ENCODE peak calls at places on chromosomes 5 and 9, in five cellular contexts. P is adrenal gland, J is mammary epithelial cell, S is tibial artery, T is gastrocnemius medialis. Z is an unnamed sample.

GRCh38 chr5:62139741-62140140 is 166.3 kb upstream of the KIF2A start:
- DNase-seq in J (no peak), S (no peak), T (no peak), P (no peak), Z (no peak)

GRCh38 chr9:130347931-130348330 is 82.4 kb downstream of the HMCN2 start:
- DNase-seq in T (no peak), J (no peak), P (no peak), S (no peak), Z (no peak)

GRCh38 chr9:37239224-37239859 is 119.0 kb downstream of the ZCCHC7 start:
- DNase-seq in T (no peak), S (no peak), J (no peak), P (no peak), Z (no peak)

GRCh38 chr9:126965541-126966428 is 51.2 kb downstream of the RALGPS1 start:
- DNase-seq in S (peak; percentile 73), P (peak; percentile 60), T (peak; percentile 24), J (peak; percentile 27), Z (no peak)

GRCh38 chr5:157248771-157249475 is 17.0 kb upstream of the CYFIP2 start:
- DNase-seq in P (no peak), S (no peak), T (no peak), J (no peak), Z (no peak)

GRCh38 chr9:71683598-71684235 is 84.6 kb downstream of the CEMIP2 start:
- DNase-seq in T (no peak), S (no peak), P (peak; percentile 35), J (peak; percentile 83), Z (no peak)

GRCh38 chr5:151037561-151038291 is 17.3 kb downstream of the GPX3 start:
- DNase-seq in T (peak; percentile 81), J (no peak), S (peak; percentile 79), P (peak; percentile 85), Z (no peak)

GRCh38 chr9:17477816-17478215 is 101.0 kb upstream of the SH3GL2 start:
- DNase-seq in S (no peak), J (no peak), P (no peak), T (no peak), Z (no peak)

GRCh38 chr9:107154766-107155165 is 128.3 kb upstream of the RAD23B start:
- DNase-seq in P (no peak), S (no peak), J (no peak), T (no peak), Z (no peak)

GRCh38 chr5:150073086-150073625 is 13.2 kb downstream of the CSF1R start:
- DNase-seq in P (peak; percentile 22), S (no peak), J (no peak), T (no peak), Z (no peak)

GRCh38 chr5:152503206-152503605 is 98.1 kb upstream of the NMUR2 start:
- DNase-seq in S (no peak), P (no peak), T (no peak), J (no peak), Z (no peak)

GRCh38 chr5:135739383-135739961 is 95.0 kb upstream of the SLC25A48 start:
- DNase-seq in J (peak; percentile 31), T (no peak), P (no peak), S (no peak), Z (peak; percentile 75)

GRCh38 chr9:17536027-17536426 is 42.8 kb upstream of the SH3GL2 start:
- DNase-seq in S (no peak), J (peak; percentile 68), P (no peak), T (no peak), Z (peak; percentile 89)

GRCh38 chr5:90965110-90965676 is 406.6 kb downstream of the ADGRV1 start:
- DNase-seq in S (no peak), P (no peak), T (no peak), J (no peak), Z (no peak)

GRCh38 chr5:39714036-39714698 is 289.4 kb upstream of the DAB2 start:
- DNase-seq in J (peak; percentile 64), S (no peak), P (peak; percentile 49), T (no peak), Z (peak; percentile 75)

GRCh38 chr5:10678236-10678635 is 82.8 kb downstream of the DAP start:
- DNase-seq in T (no peak), J (no peak), P (no peak), S (no peak), Z (no peak)

GRCh38 chr9:88308831-88309230 is 79.4 kb upstream of the SPIN1 start:
- DNase-seq in S (no peak), T (no peak), J (no peak), P (no peak), Z (no peak)

GRCh38 chr5:127112347-127112864 is 39.1 kb upstream of the C5orf63 start:
- DNase-seq in S (no peak), T (no peak), J (peak; percentile 83), P (no peak), Z (peak; percentile 48)

GRCh38 chr9:76887003-76887821 is 18.7 kb downstream of the PRUNE2 start:
- DNase-seq in S (no peak), P (no peak), J (no peak), T (no peak), Z (no peak)

GRCh38 chr9:131620764-131621520 is 75.6 kb downstream of the PRRT1B start:
- DNase-seq in J (no peak), S (no peak), T (no peak), P (no peak), Z (no peak)

GRCh38 chr9:76373173-76373771 is 21.0 kb downstream of the RFK start:
- DNase-seq in T (peak; percentile 21), J (peak; percentile 68), S (no peak), P (peak; percentile 34), Z (no peak)

GRCh38 chr5:153777681-153778080 is 261.0 kb downstream of the FAM114A2 start:
- DNase-seq in P (no peak), S (no peak), J (no peak), T (no peak), Z (no peak)

GRCh38 chr9:5762421-5762820 is 70.5 kb downstream of the ERMP1 start:
- DNase-seq in S (no peak), P (no peak), J (no peak), T (no peak), Z (no peak)

GRCh38 chr9:129501771-129502324 is 119.1 kb downstream of the C9orf50 start:
- DNase-seq in S (no peak), J (no peak), P (no peak), T (no peak), Z (no peak)

DNA sequence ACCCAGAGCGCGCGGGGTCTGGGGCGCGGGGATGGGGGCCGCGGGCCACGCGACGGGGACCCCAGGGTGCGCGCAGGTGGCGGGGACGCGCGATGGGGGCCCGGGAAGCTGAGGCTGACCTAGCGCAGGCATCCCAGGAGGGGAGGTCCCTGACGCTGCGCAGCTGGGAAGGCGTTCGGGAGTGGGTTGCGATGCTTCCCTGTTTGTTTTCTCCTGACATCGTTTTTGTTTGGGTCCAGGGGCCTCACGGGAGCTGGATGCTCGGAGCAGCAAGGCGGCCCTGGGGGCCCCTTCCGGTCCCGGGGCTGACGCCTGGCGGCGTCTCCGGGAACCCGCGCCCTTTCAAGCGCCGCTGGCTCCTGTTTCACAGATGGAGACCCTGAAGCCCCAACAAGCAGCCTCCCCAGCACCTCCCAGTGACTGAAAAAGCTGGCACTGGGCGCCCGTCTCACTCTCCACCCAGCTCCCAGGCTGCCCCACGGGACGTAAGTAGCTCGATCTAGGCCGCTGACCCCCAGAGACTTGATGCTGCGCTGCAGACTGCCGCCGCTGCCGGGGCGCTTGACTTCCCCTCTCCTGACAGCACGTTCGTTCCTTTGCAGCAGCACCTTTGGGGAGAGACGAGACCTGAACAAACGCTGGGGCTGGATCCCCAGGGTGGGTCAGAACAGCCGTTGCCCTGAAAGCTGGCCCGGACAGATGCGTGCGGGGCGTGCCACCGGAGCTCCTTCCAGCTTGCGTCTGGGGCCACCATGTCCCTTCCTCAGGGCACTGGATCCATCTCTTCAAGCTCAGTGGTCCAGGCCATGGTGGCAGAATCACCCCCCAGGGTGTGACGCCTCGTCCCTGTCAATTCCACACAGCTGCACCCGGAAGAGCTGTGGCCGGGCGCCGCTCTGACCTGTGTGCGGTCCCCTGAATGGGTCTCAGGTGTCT is 593 bp downstream of the BRD3OS start:
- DNase-seq in S (peak; percentile 77), J (peak; percentile 22), T (no peak), P (peak; percentile 63), Z (peak; percentile 8)
- TF ChIP-seq CTCF in S (no peak), J (peak; percentile 32), T (no peak), P (peak; percentile 24), Z (peak; percentile 35)

DNA sequence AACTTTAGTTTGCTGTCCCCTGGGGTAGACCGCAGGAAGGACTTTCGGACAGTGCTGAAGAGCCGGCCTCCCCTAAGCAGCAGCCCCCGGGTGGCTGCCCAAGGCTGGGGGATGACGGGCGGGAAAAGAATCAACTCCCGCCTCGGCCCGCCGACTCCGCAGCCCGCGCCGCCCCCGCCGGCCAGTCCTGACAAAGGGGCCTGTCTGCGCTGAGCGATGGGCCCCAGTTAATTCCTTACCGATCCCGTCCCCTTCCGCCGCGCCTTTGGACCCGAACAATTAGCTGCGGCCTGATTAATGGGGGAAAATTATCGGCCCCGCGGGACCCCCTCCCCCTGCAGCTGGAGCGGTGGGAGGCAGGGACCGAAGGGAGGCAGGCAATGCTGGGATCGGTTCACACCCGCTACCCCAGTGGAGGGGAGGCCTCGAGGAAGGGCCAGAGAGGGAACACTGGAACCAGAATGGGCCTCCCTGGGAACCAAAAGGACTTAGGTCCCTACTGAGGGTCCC is 4.2 kb upstream of the DCTN3 start:
- DNase-seq in P (no peak), T (no peak), S (no peak), J (no peak), Z (no peak)
- H3K27me3 ChIP-seq in P (peaks cover 67% of the 10 kb centered on the region), T (peaks cover 79% of the 10 kb centered on the region), S (peaks cover 76% of the 10 kb centered on the region), J (peaks cover 3% of the 10 kb centered on the region), Z (peaks cover 76% of the 10 kb centered on the region)

DNA sequence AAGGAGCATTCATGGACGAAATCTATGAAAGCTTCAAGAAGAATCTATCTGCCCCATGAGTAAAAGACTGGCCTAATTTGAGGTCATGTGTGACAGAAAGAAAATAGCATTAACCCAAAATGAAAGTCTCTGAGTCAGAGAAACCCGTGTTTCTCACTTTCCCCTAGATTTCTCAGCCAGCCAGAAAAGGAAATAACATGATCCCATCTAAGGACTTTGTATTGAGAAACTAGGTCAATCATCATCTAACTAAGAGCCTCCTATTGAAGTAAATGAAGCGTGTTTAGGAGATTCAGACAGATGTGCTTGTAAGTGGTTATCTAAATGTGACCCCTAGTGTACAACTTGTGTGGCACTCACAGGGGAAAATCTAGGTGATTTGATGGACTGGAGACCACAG is 77.3 kb upstream of the ZNF366 start:
- DNase-seq in S (no peak), T (no peak), P (no peak), J (no peak), Z (no peak)
- TF ChIP-seq CTCF in S (no peak), T (no peak), P (no peak), J (no peak), Z (peak; percentile 21)

GRCh38 chr5:176711883-176712282 is 64.6 kb downstream of the TSPAN17 start:
- DNase-seq in P (no peak), S (no peak), T (no peak), J (no peak), Z (no peak)
- H3K27me3 ChIP-seq in P (no peaks in the 10 kb centered on the region), S (peaks cover 50% of the 10 kb centered on the region), T (peaks cover 31% of the 10 kb centered on the region), J (no peaks in the 10 kb centered on the region), Z (peaks cover 29% of the 10 kb centered on the region)

GRCh38 chr5:121675932-121676331 is 175.8 kb upstream of the FTMT start:
- DNase-seq in J (no peak), T (no peak), P (no peak), S (no peak), Z (no peak)

DNA sequence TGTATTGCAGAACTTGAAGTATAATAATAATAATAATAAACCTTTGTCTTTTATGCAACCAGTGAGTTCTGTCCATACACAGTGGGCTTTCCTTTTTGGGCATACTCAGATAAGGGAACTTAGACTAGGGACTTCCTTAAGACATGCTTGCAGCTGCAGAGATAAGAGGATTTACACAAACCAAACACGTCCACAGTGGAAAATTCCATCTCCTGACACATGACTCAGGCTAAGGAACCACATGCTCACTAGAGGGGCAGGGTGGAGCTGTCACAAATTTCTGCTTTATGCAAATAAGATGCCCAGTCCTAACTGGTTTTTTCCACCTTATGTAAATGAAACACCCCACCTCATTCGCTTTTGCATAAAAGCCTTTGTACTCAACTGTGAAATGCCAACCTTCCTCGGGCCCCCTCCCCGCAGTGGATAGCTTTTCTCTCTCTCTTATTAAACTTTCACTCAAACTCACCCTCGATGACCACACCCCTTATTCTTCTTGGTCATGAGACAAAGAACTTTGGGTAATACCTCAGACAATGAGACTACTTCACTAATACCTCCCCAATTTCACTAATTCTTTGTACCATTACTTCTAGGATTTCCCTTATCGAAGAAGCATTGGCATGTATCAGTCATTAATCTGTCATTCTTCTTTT is 170.4 kb upstream of the FTMT start:
- DNase-seq in P (no peak), S (no peak), J (no peak), T (no peak), Z (no peak)
- TF ChIP-seq CTCF in P (no peak), S (no peak), J (no peak), T (no peak), Z (no peak)